ENCODE peak calls at places on chromosomes 2 and 18, in eight cellular contexts. F is stimulated activated CD8-positive, alpha-beta memory T cell treated with anti-CD3 and anti-CD28 coated beads, Interleukin-15, amount 100 ng/mL, for 48 hours; T is RKO; N is ELF-1; E is stomach; J is Peyer's patch; Y is endothelial cell; W is stimulated activated naive B cell treated with anti-CD40 and anti-IgM and Interleukin-4, amounts not matched to agents 10 μg/mL and 1 μg/mL and 100 μg/mL, for 72 hours. D is an unnamed sample.

GRCh38 chr2:237723613-237724012 is 75.0 kb upstream of the RBM44 start:
- DNase-seq in N (peak; percentile 92), F (no peak), T (no peak), E (peak; percentile 57), Y (no peak), W (no peak), J (peak; percentile 90), D (peak; percentile 93)

GRCh38 chr2:58560531-58560930 is 319.4 kb upstream of the FANCL start:
- DNase-seq in Y (no peak), N (no peak), F (no peak), J (no peak), E (no peak), W (no peak), T (no peak), D (no peak)

GRCh38 chr2:205687018-205687956 is 5.0 kb downstream of the NRP2 start:
- DNase-seq in E (no peak), Y (no peak), N (peak; percentile 77), F (no peak), T (no peak), J (peak; percentile 46), W (no peak), D (peak; percentile 96)

GRCh38 chr2:206217743-206218520 is 56.5 kb upstream of the ZDBF2 start:
- DNase-seq in J (no peak), E (no peak), N (peak; percentile 34), Y (no peak), F (no peak), T (no peak), W (no peak), D (peak; percentile 73)

GRCh38 chr2:2183135-2183534 is 147.9 kb downstream of the MYT1L start:
- DNase-seq in F (no peak), T (no peak), Y (no peak), W (no peak), E (no peak), N (no peak), J (no peak), D (no peak)

GRCh38 chr2:80001704-80002103 is 302.8 kb downstream of the LRRTM1 start:
- DNase-seq in N (no peak), F (no peak), T (no peak), J (no peak), W (no peak), Y (no peak), E (no peak), D (no peak)

GRCh38 chr2:224221455-224221913 is 180.4 kb downstream of the FAM124B start:
- DNase-seq in T (peak; percentile 50), J (no peak), Y (no peak), E (no peak), F (no peak), N (peak; percentile 92), W (no peak), D (peak; percentile 93)

GRCh38 chr2:28082131-28082530 is 191.6 kb downstream of the BABAM2 start:
- DNase-seq in T (no peak), Y (no peak), N (no peak), E (no peak), W (no peak), F (no peak), J (no peak), D (no peak)

GRCh38 chr2:85786865-85787264 is 33.1 kb downstream of the ATOH8 start:
- DNase-seq in T (no peak), J (peak; percentile 36), W (no peak), E (no peak), F (no peak), N (no peak), Y (no peak), D (no peak)

GRCh38 chr18:22840606-22841144 is 92.5 kb upstream of the RBBP8 start:
- DNase-seq in T (no peak), Y (no peak), W (no peak), N (no peak), J (no peak), E (no peak), F (no peak), D (no peak)

GRCh38 chr2:55936351-55936750 is 12.8 kb upstream of the EFEMP1 start:
- DNase-seq in Y (no peak), E (no peak), T (no peak), F (no peak), W (no peak), J (no peak), N (no peak), D (no peak)

GRCh38 chr2:118859157-118859770 is 11.8 kb upstream of the EN1 start:
- DNase-seq in N (no peak), E (no peak), T (no peak), J (no peak), F (no peak), Y (no peak), W (no peak), D (no peak)

GRCh38 chr2:234816491-234816890 is 135.3 kb upstream of the SH3BP4 start:
- DNase-seq in J (no peak), N (no peak), T (no peak), W (no peak), Y (no peak), F (no peak), E (no peak), D (no peak)

GRCh38 chr18:21344860-21345259 is 102.8 kb downstream of the GREB1L start:
- DNase-seq in E (no peak), T (no peak), Y (no peak), J (no peak), W (no peak), N (no peak), F (no peak), D (no peak)

GRCh38 chr2:148552675-148553331 is 91.7 kb upstream of the EPC2 start:
- DNase-seq in J (no peak), Y (no peak), N (no peak), W (no peak), T (no peak), E (no peak), F (no peak), D (no peak)

GRCh38 chr2:239946570-239947311 is 78.4 kb downstream of the NDUFA10 start:
- DNase-seq in N (no peak), T (no peak), F (no peak), J (peak; percentile 26), W (no peak), E (no peak), Y (no peak), D (peak; percentile 29)

GRCh38 chr2:54945401-54946219 is 104.6 kb downstream of the RTN4 start:
- DNase-seq in N (peak; percentile 24), T (no peak), E (peak; percentile 40), Y (no peak), W (no peak), J (no peak), F (no peak), D (no peak)

GRCh38 chr2:64807417-64807816 is 153.7 kb upstream of the SERTAD2 start:
- DNase-seq in T (peak; percentile 99), E (no peak), W (peak; percentile 22), N (peak; percentile 54), F (peak; percentile 44), Y (no peak), J (no peak), D (peak; percentile 95)